ENCODE peak calls at places on chromosomes 5 and 9, in five cellular contexts. One of them, this sample, is unnamed. For H3K4me1, the result is how much of the 10 kb centered on the place peaks cover.

GRCh38 chr5:124744170-124744911 is 2.1 kb downstream of the ZNF608 start:
- DNase-seq in GM23338: no peak
- DNase-seq in A549: no peak
- DNase-seq in naive thymus-derived CD4-positive, alpha-beta T cell: no peak
- DNase-seq in cardiac muscle cell: no peak
- DNase-seq in this sample: peak

GRCh38 chr9:129458663-129459549 is 162.0 kb downstream of the C9orf50 start:
- DNase-seq in A549: no peak
- DNase-seq in GM23338: peak
- DNase-seq in cardiac muscle cell: no peak
- DNase-seq in naive thymus-derived CD4-positive, alpha-beta T cell: peak
- DNase-seq in this sample: peak

GRCh38 chr5:80466669-80467485 is 21.0 kb upstream of the FAM151B start:
- DNase-seq in cardiac muscle cell: peak
- DNase-seq in GM23338: no peak
- DNase-seq in A549: peak
- DNase-seq in naive thymus-derived CD4-positive, alpha-beta T cell: no peak
- DNase-seq in this sample: no peak

GRCh38 chr9:116494815-116495634 is 192.1 kb upstream of the TRIM32 start:
- DNase-seq in GM23338: peak
- DNase-seq in A549: peak
- DNase-seq in naive thymus-derived CD4-positive, alpha-beta T cell: peak
- DNase-seq in cardiac muscle cell: peak
- DNase-seq in this sample: no peak

GRCh38 chr9:110148384-110148783 is 59.6 kb downstream of the C9orf152 start:
- DNase-seq in naive thymus-derived CD4-positive, alpha-beta T cell: peak
- DNase-seq in GM23338: no peak
- DNase-seq in cardiac muscle cell: no peak
- DNase-seq in A549: no peak
- DNase-seq in this sample: no peak

GRCh38 chr5:181189363-181189961 is 15.5 kb downstream of the TRIM7 start:
- DNase-seq in naive thymus-derived CD4-positive, alpha-beta T cell: peak
- DNase-seq in GM23338: peak
- DNase-seq in A549: no peak
- DNase-seq in cardiac muscle cell: peak
- DNase-seq in this sample: peak

GRCh38 chr5:19018822-19019221 is 969.2 kb downstream of the CDH18 start:
- DNase-seq in naive thymus-derived CD4-positive, alpha-beta T cell: no peak
- DNase-seq in cardiac muscle cell: peak
- DNase-seq in GM23338: peak
- DNase-seq in A549: no peak
- DNase-seq in this sample: no peak

GRCh38 chr9:35060548-35061207 is 11.7 kb downstream of the VCP start:
- DNase-seq in cardiac muscle cell: no peak
- DNase-seq in A549: no peak
- DNase-seq in GM23338: no peak
- DNase-seq in naive thymus-derived CD4-positive, alpha-beta T cell: no peak
- DNase-seq in this sample: no peak

GRCh38 chr5:96997265-96997859 is 61.5 kb downstream of the LNPEP start:
- DNase-seq in naive thymus-derived CD4-positive, alpha-beta T cell: peak
- DNase-seq in cardiac muscle cell: peak
- DNase-seq in A549: peak
- DNase-seq in GM23338: peak
- DNase-seq in this sample: no peak

GRCh38 chr5:58666598-58667595 is 84.0 kb downstream of the RAB3C start:
- DNase-seq in A549: no peak
- DNase-seq in GM23338: peak
- DNase-seq in cardiac muscle cell: no peak
- DNase-seq in naive thymus-derived CD4-positive, alpha-beta T cell: no peak
- DNase-seq in this sample: no peak

GRCh38 chr5:66713998-66714397 is 117.8 kb downstream of the MAST4 start:
- DNase-seq in A549: peak
- DNase-seq in cardiac muscle cell: no peak
- DNase-seq in naive thymus-derived CD4-positive, alpha-beta T cell: no peak
- DNase-seq in GM23338: no peak
- DNase-seq in this sample: no peak

GRCh38 chr5:142600611-142601360 is 85.1 kb downstream of the FGF1 start:
- DNase-seq in GM23338: no peak
- DNase-seq in cardiac muscle cell: no peak
- DNase-seq in A549: peak
- DNase-seq in naive thymus-derived CD4-positive, alpha-beta T cell: no peak
- DNase-seq in this sample: peak

GRCh38 chr5:55927861-55928655 is 66.7 kb downstream of the IL6ST start:
- DNase-seq in GM23338: no peak
- DNase-seq in A549: no peak
- DNase-seq in naive thymus-derived CD4-positive, alpha-beta T cell: no peak
- DNase-seq in cardiac muscle cell: no peak
- DNase-seq in this sample: peak

GRCh38 chr9:132622144-132622543 is 39.7 kb downstream of the BARHL1 start:
- DNase-seq in naive thymus-derived CD4-positive, alpha-beta T cell: no peak
- DNase-seq in cardiac muscle cell: no peak
- DNase-seq in GM23338: no peak
- DNase-seq in A549: no peak
- DNase-seq in this sample: no peak

GRCh38 chr5:172774561-172775271 is 3.7 kb upstream of the DUSP1 start:
- DNase-seq in A549: no peak
- DNase-seq in GM23338: no peak
- DNase-seq in naive thymus-derived CD4-positive, alpha-beta T cell: no peak
- DNase-seq in cardiac muscle cell: no peak
- DNase-seq in this sample: no peak

GRCh38 chr9:16203735-16204573 is 651.1 kb downstream of the CCDC171 start:
- DNase-seq in GM23338: no peak
- DNase-seq in cardiac muscle cell: no peak
- DNase-seq in A549: no peak
- DNase-seq in naive thymus-derived CD4-positive, alpha-beta T cell: no peak
- DNase-seq in this sample: no peak

GRCh38 chr5:66643383-66643782 is 47.2 kb downstream of the MAST4 start:
- DNase-seq in naive thymus-derived CD4-positive, alpha-beta T cell: no peak
- DNase-seq in GM23338: no peak
- DNase-seq in cardiac muscle cell: no peak
- DNase-seq in A549: no peak
- DNase-seq in this sample: no peak

GRCh38 chr9:134377143-134377484 is 50.9 kb downstream of the RXRA start:
- DNase-seq in cardiac muscle cell: no peak
- DNase-seq in A549: no peak
- DNase-seq in naive thymus-derived CD4-positive, alpha-beta T cell: no peak
- DNase-seq in GM23338: no peak
- DNase-seq in this sample: no peak

GRCh38 chr5:179343902-179344300 is 1.4 kb downstream of the ADAMTS2 start:
- DNase-seq in GM23338: peak
- DNase-seq in A549: no peak
- DNase-seq in cardiac muscle cell: peak
- DNase-seq in naive thymus-derived CD4-positive, alpha-beta T cell: no peak
- DNase-seq in this sample: peak

GRCh38 chr9:94166237-94167054 is 82.2 kb downstream of the PTPDC1 start:
- DNase-seq in A549: peak
- DNase-seq in naive thymus-derived CD4-positive, alpha-beta T cell: peak
- DNase-seq in cardiac muscle cell: peak
- DNase-seq in GM23338: peak
- DNase-seq in this sample: peak

GRCh38 chr9:94165592-94166236 is 81.5 kb downstream of the PTPDC1 start:
- DNase-seq in cardiac muscle cell: peak
- DNase-seq in GM23338: peak
- DNase-seq in naive thymus-derived CD4-positive, alpha-beta T cell: peak
- DNase-seq in A549: peak
- DNase-seq in this sample: peak

GRCh38 chr9:94167055-94167346 is 82.7 kb downstream of the PTPDC1 start:
- DNase-seq in GM23338: peak
- DNase-seq in naive thymus-derived CD4-positive, alpha-beta T cell: no peak
- DNase-seq in cardiac muscle cell: peak
- DNase-seq in A549: no peak
- DNase-seq in this sample: no peak

GRCh38 chr9:94168203-94169000 is 84.1 kb downstream of the PTPDC1 start:
- DNase-seq in A549: no peak
- DNase-seq in cardiac muscle cell: no peak
- DNase-seq in naive thymus-derived CD4-positive, alpha-beta T cell: no peak
- DNase-seq in GM23338: no peak
- DNase-seq in this sample: no peak

DNA sequence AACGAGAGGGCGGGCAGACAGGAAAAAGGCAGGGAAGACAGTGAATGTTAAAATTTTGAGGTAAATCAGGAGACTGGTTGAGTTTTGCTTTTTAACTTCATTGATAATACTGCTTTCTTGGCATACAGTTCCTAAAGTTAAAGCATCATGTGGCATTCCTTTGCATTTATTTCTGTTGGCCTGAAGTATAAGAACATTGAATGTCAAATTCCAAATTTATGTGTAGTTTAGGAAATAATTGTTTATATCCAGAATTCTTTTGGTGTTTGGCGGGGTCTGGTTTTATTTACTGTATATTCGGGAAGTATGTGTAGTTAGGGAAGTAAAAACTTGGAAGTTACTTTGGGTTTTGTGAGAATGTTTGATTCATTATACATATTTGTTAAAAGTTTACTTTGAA is 83.1 kb downstream of the PTPDC1 start:
- DNase-seq in A549: no peak
- DNase-seq in cardiac muscle cell: no peak
- DNase-seq in naive thymus-derived CD4-positive, alpha-beta T cell: no peak
- DNase-seq in GM23338: no peak
- DNase-seq in this sample: no peak
- H3K4me1 ChIP-seq in A549: under half
- H3K4me1 ChIP-seq in cardiac muscle cell: under half
- H3K4me1 ChIP-seq in naive thymus-derived CD4-positive, alpha-beta T cell: under half
- H3K4me1 ChIP-seq in GM23338: under half
- H3K4me1 ChIP-seq in this sample: under half

GRCh38 chr5:68746220-68747076 is 347.4 kb upstream of the SLC30A5 start:
- DNase-seq in naive thymus-derived CD4-positive, alpha-beta T cell: no peak
- DNase-seq in cardiac muscle cell: no peak
- DNase-seq in A549: no peak
- DNase-seq in GM23338: no peak
- DNase-seq in this sample: peak

GRCh38 chr5:68747077-68747420 is 346.8 kb upstream of the SLC30A5 start:
- DNase-seq in naive thymus-derived CD4-positive, alpha-beta T cell: no peak
- DNase-seq in A549: no peak
- DNase-seq in GM23338: no peak
- DNase-seq in cardiac muscle cell: no peak
- DNase-seq in this sample: no peak

GRCh38 chr5:68745459-68745858 is 348.4 kb upstream of the SLC30A5 start:
- DNase-seq in cardiac muscle cell: no peak
- DNase-seq in naive thymus-derived CD4-positive, alpha-beta T cell: no peak
- DNase-seq in GM23338: peak
- DNase-seq in A549: peak
- DNase-seq in this sample: no peak

GRCh38 chr5:68740204-68740910 is 353.5 kb upstream of the SLC30A5 start:
- DNase-seq in naive thymus-derived CD4-positive, alpha-beta T cell: no peak
- DNase-seq in GM23338: no peak
- DNase-seq in A549: no peak
- DNase-seq in cardiac muscle cell: no peak
- DNase-seq in this sample: no peak

GRCh38 chr5:68744196-68744595 is 349.6 kb upstream of the SLC30A5 start:
- DNase-seq in naive thymus-derived CD4-positive, alpha-beta T cell: no peak
- DNase-seq in GM23338: no peak
- DNase-seq in cardiac muscle cell: no peak
- DNase-seq in A549: no peak
- DNase-seq in this sample: no peak
- H3K27ac ChIP-seq in naive thymus-derived CD4-positive, alpha-beta T cell: no peak
- H3K27ac ChIP-seq in GM23338: no peak
- H3K27ac ChIP-seq in cardiac muscle cell: no peak
- H3K27ac ChIP-seq in A549: no peak
- H3K27ac ChIP-seq in this sample: peak

DNA sequence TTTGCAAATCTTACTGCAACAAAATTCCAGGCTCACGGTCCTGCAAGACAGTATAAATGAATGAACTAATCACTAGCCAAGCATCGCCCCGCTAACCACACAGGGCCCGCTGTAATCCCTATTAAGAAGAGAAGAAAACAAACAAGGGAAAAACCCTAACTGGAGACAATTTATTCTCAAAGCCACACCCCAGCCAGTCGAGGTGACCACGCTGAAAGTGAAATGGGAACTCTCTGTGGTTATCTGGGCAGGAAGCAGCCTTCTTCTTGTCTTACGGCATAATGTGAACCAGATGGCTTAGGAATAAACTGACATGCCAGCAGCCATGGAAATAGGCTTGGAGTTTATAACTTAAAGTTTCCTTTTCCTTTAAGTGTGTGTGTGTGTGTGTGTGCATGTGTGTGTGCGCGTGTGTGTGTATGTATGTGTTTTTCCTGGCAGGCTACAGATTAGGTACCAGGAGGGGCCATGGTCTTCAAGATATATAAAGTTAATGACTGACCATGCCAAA is 120.2 kb downstream of the SEMA6A start:
- DNase-seq in GM23338: no peak
- DNase-seq in A549: no peak
- DNase-seq in cardiac muscle cell: no peak
- DNase-seq in naive thymus-derived CD4-positive, alpha-beta T cell: no peak
- DNase-seq in this sample: no peak
- H3K4me1 ChIP-seq in GM23338: half or more
- H3K4me1 ChIP-seq in A549: under half
- H3K4me1 ChIP-seq in cardiac muscle cell: half or more
- H3K4me1 ChIP-seq in naive thymus-derived CD4-positive, alpha-beta T cell: under half
- H3K4me1 ChIP-seq in this sample: under half

GRCh38 chr9:21506910-21507795 is 25.0 kb upstream of the IFNE start:
- DNase-seq in naive thymus-derived CD4-positive, alpha-beta T cell: no peak
- DNase-seq in cardiac muscle cell: no peak
- DNase-seq in A549: peak
- DNase-seq in GM23338: no peak
- DNase-seq in this sample: no peak
- H3K27ac ChIP-seq in naive thymus-derived CD4-positive, alpha-beta T cell: no peak
- H3K27ac ChIP-seq in cardiac muscle cell: no peak
- H3K27ac ChIP-seq in A549: peak
- H3K27ac ChIP-seq in GM23338: peak
- H3K27ac ChIP-seq in this sample: no peak

GRCh38 chr9:136090768-136091581 is 4.1 kb downstream of the NACC2 start:
- DNase-seq in A549: no peak
- DNase-seq in cardiac muscle cell: no peak
- DNase-seq in GM23338: no peak
- DNase-seq in naive thymus-derived CD4-positive, alpha-beta T cell: no peak
- DNase-seq in this sample: peak
- H3K4me1 ChIP-seq in A549: under half
- H3K4me1 ChIP-seq in cardiac muscle cell: under half
- H3K4me1 ChIP-seq in GM23338: under half
- H3K4me1 ChIP-seq in naive thymus-derived CD4-positive, alpha-beta T cell: under half
- H3K4me1 ChIP-seq in this sample: under half

DNA sequence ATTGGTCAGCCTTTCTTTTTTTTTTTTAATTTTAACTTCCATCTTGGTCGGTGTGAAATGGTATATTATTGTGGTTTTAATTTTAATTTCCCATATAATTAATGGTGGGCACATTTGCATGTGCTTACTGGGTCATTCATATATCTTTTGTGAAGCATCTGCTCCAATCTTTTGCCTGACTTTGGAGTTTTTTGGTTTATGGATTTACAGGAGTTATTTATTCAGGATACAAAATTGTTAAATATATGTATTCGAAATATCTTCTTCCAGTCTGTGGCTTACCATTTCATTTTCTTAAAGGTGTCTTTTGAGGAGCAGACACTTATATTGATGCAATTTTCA is 682 bp upstream of the RIGI start:
- DNase-seq in GM23338: no peak
- DNase-seq in naive thymus-derived CD4-positive, alpha-beta T cell: no peak
- DNase-seq in cardiac muscle cell: no peak
- DNase-seq in A549: no peak
- DNase-seq in this sample: no peak
- H3K27ac ChIP-seq in GM23338: peak
- H3K27ac ChIP-seq in naive thymus-derived CD4-positive, alpha-beta T cell: peak
- H3K27ac ChIP-seq in cardiac muscle cell: no peak
- H3K27ac ChIP-seq in A549: peak
- H3K27ac ChIP-seq in this sample: peak

This sample was measured in right lobe of liver.